ENCODE peak calls at places on chromosomes 11 and 22, in nine cellular contexts. P, I, Z, B, N, E, Q, J and M are unnamed samples.

GRCh38 chr11:2533642-2534115 is 88.9 kb downstream of the KCNQ1 start:
- DNase-seq in N (peak), P (peak), E (no peak), Q (peak), I (peak), Z (peak), B (peak), J (peak), M (peak)

GRCh38 chr11:1197886-1198765 is 24.7 kb upstream of the MUC5B start:
- DNase-seq in B (no peak), I (peak), Q (no peak), J (peak), P (peak), Z (no peak), E (peak), N (no peak), M (no peak)

GRCh38 chr11:10694481-10695239 is 1.1 kb upstream of the IRAG1 start:
- DNase-seq in J (no peak), B (no peak), P (no peak), I (no peak), N (peak), Q (no peak), E (no peak), Z (no peak), M (no peak)

GRCh38 chr11:122229078-122229477 is 113.1 kb upstream of the BLID start:
- DNase-seq in B (no peak), E (no peak), P (no peak), Z (no peak), J (no peak), N (peak), Q (no peak), I (no peak), M (no peak)

GRCh38 chr11:69666752-69667536 is 8.2 kb downstream of the LTO1 start:
- DNase-seq in Z (no peak), Q (no peak), B (no peak), E (no peak), N (no peak), J (no peak), P (no peak), I (no peak), M (no peak)

GRCh38 chr11:92136792-92137191 is 87.8 kb upstream of the FAT3 start:
- DNase-seq in I (no peak), N (no peak), J (peak), B (peak), Q (no peak), P (no peak), E (no peak), Z (no peak), M (no peak)

GRCh38 chr11:102014756-102015155 is 32.5 kb upstream of the CFAP300 start:
- DNase-seq in I (no peak), J (no peak), P (no peak), B (no peak), E (no peak), Q (no peak), N (no peak), Z (no peak), M (no peak)

GRCh38 chr22:36865346-36865745 is 4.5 kb downstream of the NCF4 start:
- DNase-seq in N (peak), J (peak), B (peak), E (no peak), P (no peak), Q (no peak), I (no peak), Z (no peak), M (no peak)

GRCh38 chr22:39237276-39238123 is 7.3 kb downstream of the PDGFB start:
- DNase-seq in B (no peak), I (no peak), N (no peak), Q (no peak), Z (peak), E (no peak), J (no peak), P (no peak), M (no peak)

GRCh38 chr22:26547837-26548236 is 35.6 kb upstream of the TFIP11 start:
- DNase-seq in Z (no peak), B (no peak), E (no peak), Q (no peak), J (no peak), I (no peak), N (no peak), P (no peak), M (no peak)

GRCh38 chr22:41862160-41862529 is 29.2 kb downstream of the SREBF2 start:
- DNase-seq in E (no peak), P (no peak), N (peak), I (no peak), B (peak), Z (no peak), Q (no peak), J (no peak), M (no peak)

GRCh38 chr22:30301995-30302809 is 12.9 kb upstream of the CASTOR1 start:
- DNase-seq in Q (peak), I (no peak), P (no peak), E (no peak), N (peak), B (peak), Z (peak), J (no peak), M (no peak)

GRCh38 chr22:31556627-31557203 is 60.4 kb downstream of the SFI1 start:
- DNase-seq in N (peak), P (no peak), Q (peak), J (no peak), B (peak), E (no peak), I (no peak), Z (no peak), M (no peak)

GRCh38 chr11:43278302-43278956 is 33.4 kb upstream of the API5 start:
- DNase-seq in J (peak), I (no peak), P (no peak), N (peak), B (peak), Z (no peak), E (no peak), Q (no peak), M (no peak)

GRCh38 chr11:33044281-33044680 is 4.9 kb downstream of the TCP11L1 start:
- DNase-seq in P (no peak), Z (no peak), J (no peak), Q (no peak), B (no peak), E (no peak), I (no peak), N (no peak), M (no peak)

GRCh38 chr11:94175545-94175944 is 46.9 kb downstream of the PANX1 start:
- DNase-seq in P (no peak), Q (no peak), I (no peak), B (no peak), Z (no peak), J (no peak), N (peak), E (no peak), M (no peak)

GRCh38 chr11:10797561-10797960 is 11.2 kb downstream of the EIF4G2 start:
- DNase-seq in Q (no peak), Z (no peak), E (no peak), N (no peak), J (no peak), I (no peak), B (no peak), P (no peak), M (no peak)

GRCh38 chr11:123682976-123683375 is 28.6 kb upstream of the SCN3B start:
- DNase-seq in B (no peak), Z (no peak), P (no peak), Q (no peak), I (no peak), N (no peak), J (no peak), E (no peak), M (no peak)

GRCh38 chr11:86954288-86955110 is 696 bp downstream of the FZD4 start:
- DNase-seq in E (peak), Q (peak), J (peak), B (no peak), Z (peak), I (peak), N (no peak), P (no peak), M (no peak)

GRCh38 chr11:94880216-94880615 is 93.1 kb downstream of the CWC15 start:
- DNase-seq in I (no peak), E (no peak), Z (no peak), N (no peak), B (no peak), P (no peak), Q (no peak), J (no peak), M (no peak)

GRCh38 chr11:73262851-73263495 is 9.2 kb upstream of the P2RY6 start:
- DNase-seq in J (peak), E (no peak), Z (no peak), N (peak), B (no peak), I (no peak), P (no peak), Q (no peak), M (no peak)

GRCh38 chr11:18705651-18706281 is 7.2 kb downstream of the TMEM86A start:
- DNase-seq in P (no peak), E (no peak), Q (no peak), B (no peak), Z (peak), J (no peak), I (peak), N (no peak), M (peak)

GRCh38 chr11:115990004-115990447 is 485.8 kb upstream of the CADM1 start:
- DNase-seq in E (no peak), Q (no peak), N (no peak), P (no peak), J (peak), I (peak), Z (no peak), B (peak), M (no peak)

GRCh38 chr22:30245985-30246901 is at the start of gene LIF:
- DNase-seq in Q (peak), E (no peak), N (peak), I (no peak), P (no peak), Z (peak), B (peak), J (peak), M (no peak)

GRCh38 chr22:29737251-29738117 is 17.7 kb downstream of the CABP7 start:
- DNase-seq in P (no peak), I (peak), E (no peak), Z (no peak), B (no peak), J (peak), N (peak), Q (no peak), M (no peak)

GRCh38 chr11:88305430-88305829 is 32.1 kb downstream of the CTSC start:
- DNase-seq in E (no peak), Q (no peak), Z (no peak), B (no peak), N (no peak), I (no peak), P (no peak), J (no peak), M (no peak)

GRCh38 chr11:100619484-100619883 is 67.6 kb upstream of the ARHGAP42 start:
- DNase-seq in Z (no peak), B (no peak), N (peak), J (no peak), I (no peak), E (no peak), Q (no peak), P (no peak), M (no peak)

GRCh38 chr22:44906248-44906936 is 103.4 kb downstream of the PHF21B start:
- DNase-seq in I (no peak), J (no peak), P (no peak), Q (no peak), N (no peak), Z (no peak), B (no peak), E (no peak), M (no peak)

GRCh38 chr11:108027057-108027456 is 18.4 kb downstream of the CUL5 start:
- DNase-seq in Q (no peak), P (no peak), J (no peak), B (no peak), E (no peak), Z (no peak), I (no peak), N (no peak), M (no peak)

GRCh38 chr11:83051760-83052671 is 19.7 kb downstream of the RAB30 start:
- DNase-seq in P (no peak), Z (no peak), I (peak), Q (no peak), N (peak), J (no peak), E (peak), B (peak), M (no peak)

GRCh38 chr11:22666700-22667439 is 459 bp downstream of the GAS2 start:
- DNase-seq in J (peak), P (peak), I (peak), Z (peak), Q (peak), B (peak), N (peak), E (no peak), M (no peak)

GRCh38 chr11:77026743-77027142 is 7.5 kb upstream of the B3GNT6 start:
- DNase-seq in P (no peak), E (no peak), J (no peak), N (no peak), Q (no peak), B (no peak), I (no peak), Z (no peak), M (no peak)

GRCh38 chr11:77026236-77026635 is 8.0 kb upstream of the B3GNT6 start:
- DNase-seq in Q (no peak), Z (no peak), B (no peak), I (no peak), N (no peak), J (no peak), P (no peak), E (no peak), M (no peak)

GRCh38 chr11:77020751-77021150 is 13.4 kb upstream of the B3GNT6 start:
- DNase-seq in Q (no peak), J (no peak), I (no peak), E (no peak), Z (no peak), N (no peak), P (no peak), B (no peak), M (no peak)

GRCh38 chr11:77027275-77027674 is 6.9 kb upstream of the B3GNT6 start:
- DNase-seq in E (no peak), I (no peak), B (no peak), Q (peak), J (no peak), P (no peak), N (no peak), Z (no peak), M (no peak)

GRCh38 chr11:77024745-77025144 is 9.5 kb upstream of the B3GNT6 start:
- DNase-seq in N (no peak), J (no peak), Q (no peak), I (no peak), B (no peak), P (no peak), E (no peak), Z (no peak), M (no peak)
- TF ChIP-seq CTCF in N (no peak), J (no peak), Q (no peak), I (no peak), B (no peak), P (no peak), E (no peak), Z (no peak), M (no peak)

DNA sequence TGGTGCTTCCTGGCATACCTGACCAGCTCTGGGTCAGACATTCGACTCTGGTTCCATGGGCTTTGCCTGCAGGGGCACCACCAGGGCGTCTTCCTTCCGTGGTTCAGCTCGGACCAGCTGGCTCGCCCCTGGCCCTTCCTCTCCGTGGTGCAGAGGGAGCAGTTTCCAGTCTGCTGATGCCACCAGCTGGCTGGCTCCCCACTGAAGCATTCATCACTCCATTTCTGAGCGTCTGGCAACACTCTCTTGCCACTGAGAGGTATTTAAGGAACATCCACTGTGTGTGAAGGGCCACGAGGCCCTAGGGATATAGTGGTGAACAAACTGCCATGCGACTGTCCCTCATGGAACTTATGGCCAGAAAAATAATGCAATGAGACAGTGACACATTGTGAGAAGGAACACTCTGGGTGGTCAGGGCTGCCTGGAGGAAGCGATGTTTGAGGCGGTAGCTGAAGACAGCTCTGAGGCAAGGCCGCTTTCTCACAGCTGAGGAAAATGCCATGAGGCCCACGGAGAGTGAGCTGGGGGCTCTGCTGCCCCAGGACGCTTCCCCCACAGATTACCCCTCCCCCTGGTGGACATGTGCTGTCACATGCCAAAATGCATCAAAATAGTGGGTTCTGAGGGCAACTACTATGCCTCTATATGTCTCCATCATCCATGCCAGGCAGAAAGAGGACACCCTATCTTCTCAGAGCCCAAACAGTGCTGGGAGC is 44.9 kb upstream of the ARFGAP3 start:
- DNase-seq in B (no peak), J (no peak), P (no peak), E (no peak), I (peak), N (no peak), Z (no peak), Q (no peak), M (no peak)
- TF ChIP-seq CTCF in B (no peak), J (peak), P (peak), E (peak), I (no peak), N (peak), Z (no peak), Q (peak), M (peak)

GRCh38 chr11:17601206-17602075 is 54.4 kb downstream of the OTOG start:
- DNase-seq in N (no peak), E (no peak), J (no peak), Z (peak), B (no peak), Q (peak), I (no peak), P (peak), M (no peak)
- TF ChIP-seq CTCF in N (no peak), E (no peak), J (peak), Z (no peak), B (no peak), Q (no peak), I (no peak), P (no peak), M (no peak)

DNA sequence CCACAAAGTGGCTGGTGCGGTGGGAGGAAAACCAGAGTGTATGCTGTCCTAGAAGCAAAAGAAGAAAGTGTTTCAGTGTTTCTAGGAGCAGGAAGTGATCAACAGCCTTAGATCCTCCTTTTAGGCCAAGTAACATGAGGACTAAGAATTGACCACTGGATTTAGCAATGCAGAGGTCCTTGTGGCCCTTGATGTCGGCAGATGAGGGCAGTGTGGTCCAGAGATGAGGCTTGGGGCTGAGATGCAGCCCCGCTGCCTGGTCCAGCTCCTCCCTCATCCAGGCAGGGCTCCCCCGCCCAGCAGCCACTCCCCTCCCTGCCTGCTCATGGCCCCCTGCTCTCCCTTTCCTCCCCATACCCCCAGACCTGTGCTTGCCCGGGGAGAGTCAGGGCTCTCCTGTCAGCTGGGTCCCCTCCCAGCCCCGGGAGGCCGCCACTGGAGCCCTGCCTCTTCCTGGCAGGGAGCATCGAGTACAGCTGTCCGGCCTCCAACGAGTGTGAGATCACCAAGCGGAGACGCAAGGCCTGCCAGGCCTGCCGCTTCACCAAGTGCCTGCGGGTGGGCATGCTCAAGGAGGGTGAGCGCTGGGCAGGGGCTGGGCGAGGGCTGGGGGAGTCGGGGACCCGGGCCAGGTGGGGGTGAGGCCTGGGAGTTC is 3.7 kb downstream of the TRMT112 start:
- DNase-seq in Z (no peak), J (no peak), E (no peak), N (peak), P (no peak), B (no peak), I (peak), Q (no peak), M (no peak)
- TF ChIP-seq CTCF in Z (no peak), J (no peak), E (no peak), N (no peak), P (no peak), B (no peak), I (no peak), Q (no peak), M (no peak)

DNA sequence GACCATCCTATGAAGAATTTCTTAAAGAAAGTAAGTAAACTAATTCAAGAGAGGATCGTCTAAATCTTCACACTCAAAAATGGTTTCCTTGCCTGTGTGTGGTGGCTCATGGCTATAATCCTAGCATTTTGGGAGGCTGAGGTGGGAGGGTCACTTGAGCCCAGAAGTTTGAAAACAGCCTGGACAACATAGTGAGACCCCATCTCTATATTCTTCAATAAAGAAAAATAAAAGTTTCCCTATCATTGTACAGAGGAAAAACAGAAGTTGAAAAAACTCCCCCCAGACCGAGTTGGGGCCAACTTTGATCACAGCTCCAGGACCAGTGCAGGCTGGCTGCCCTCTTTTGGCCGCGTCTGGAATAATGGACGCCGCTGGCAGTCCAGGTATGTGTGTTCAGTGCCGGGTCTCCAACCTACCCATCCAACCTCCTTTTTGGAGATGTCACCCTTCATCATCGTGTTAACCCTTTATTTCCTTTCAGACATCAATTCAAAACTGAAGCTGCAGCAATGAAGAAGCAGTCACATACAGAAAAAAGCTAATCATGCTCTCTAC is 3.0 kb downstream of the RPS25 start:
- DNase-seq in Z (peak), Q (peak), P (no peak), E (no peak), I (no peak), B (peak), N (no peak), J (no peak), M (peak)
- TF ChIP-seq CTCF in Z (no peak), Q (no peak), P (peak), E (peak), I (no peak), B (peak), N (peak), J (peak), M (peak)

GRCh38 chr11:126113963-126114362 is 51.3 kb upstream of the CDON start:
- DNase-seq in B (no peak), J (no peak), E (no peak), N (peak), P (no peak), Z (no peak), Q (no peak), I (no peak), M (no peak)

GRCh38 chr11:126114486-126115252 is 52.0 kb upstream of the CDON start:
- DNase-seq in E (no peak), Q (no peak), J (no peak), P (no peak), I (no peak), B (no peak), N (peak), Z (no peak), M (no peak)

GRCh38 chr11:126112547-126112946 is 49.9 kb upstream of the CDON start:
- DNase-seq in E (no peak), J (no peak), P (no peak), N (peak), B (peak), I (peak), Z (no peak), Q (no peak), M (no peak)

GRCh38 chr11:126113012-126113411 is 50.3 kb upstream of the CDON start:
- DNase-seq in I (no peak), P (no peak), N (no peak), Q (no peak), J (no peak), Z (no peak), B (no peak), E (no peak), M (no peak)

GRCh38 chr11:126113515-126113957 is 50.9 kb upstream of the CDON start:
- DNase-seq in I (peak), P (no peak), Q (peak), E (peak), Z (peak), J (no peak), B (peak), N (peak), M (no peak)
- TF ChIP-seq CTCF in I (no peak), P (no peak), Q (no peak), E (no peak), Z (no peak), J (no peak), B (peak), N (no peak), M (peak)